ENCODE peak calls at places on chromosomes 5 and 9, in four cellular contexts. F is brain microvascular endothelial cell; V is iPS DF 6.9; J is CD8-positive, alpha-beta memory T cell. R is an unnamed sample.
A peak's percentile ranks its signal among the peaks of the same experiment; 100 is the strongest.

GRCh38 chr5:9712506-9713285 is 82.5 kb upstream of the TAS2R1 start:
- DNase-seq in V (no peak), J (no peak), F (peak; percentile 64), R (no peak)

GRCh38 chr5:80083115-80083890 is 48.2 kb downstream of the THBS4 start:
- DNase-seq in J (no peak), F (peak; percentile 31), V (no peak), R (no peak)

GRCh38 chr9:127751269-127752054 is 16.4 kb upstream of the TOR2A start:
- DNase-seq in V (no peak), J (no peak), F (peak; percentile 27), R (no peak)

GRCh38 chr5:116626272-116626723 is 51.7 kb upstream of the SEMA6A start:
- DNase-seq in F (peak; percentile 88), V (no peak), J (no peak), R (peak; percentile 65)

GRCh38 chr9:136318111-136318768 is 9.1 kb upstream of the GPSM1 start:
- DNase-seq in V (no peak), F (no peak), J (no peak), R (no peak)

GRCh38 chr9:86183225-86183808 is 76.1 kb downstream of the C9orf153 start:
- DNase-seq in F (no peak), V (no peak), J (no peak), R (no peak)

GRCh38 chr9:98092633-98092971 is 26.4 kb downstream of the TRIM14 start:
- DNase-seq in F (no peak), V (no peak), J (no peak), R (no peak)

GRCh38 chr5:173671121-173671949 is 54.9 kb upstream of the BOD1 start:
- DNase-seq in J (no peak), F (no peak), V (no peak), R (peak; percentile 68)

GRCh38 chr5:65482280-65482726 is 583 bp upstream of the ADAMTS6 start:
- DNase-seq in V (no peak), F (peak; percentile 24), J (no peak), R (no peak)

GRCh38 chr9:136100700-136101614 is 5.9 kb upstream of the NACC2 start:
- DNase-seq in V (no peak), F (no peak), J (no peak), R (no peak)

GRCh38 chr9:113454914-113455761 is 8.4 kb upstream of the RGS3 start:
- DNase-seq in F (peak; percentile 89), V (no peak), J (no peak), R (peak; percentile 58)

GRCh38 chr5:69091771-69092170 is 2.0 kb upstream of the SLC30A5 start:
- DNase-seq in V (no peak), J (no peak), F (no peak), R (no peak)

GRCh38 chr9:119289740-119290139 is 79.5 kb downstream of the BRINP1 start:
- DNase-seq in V (no peak), F (peak; percentile 20), J (no peak), R (peak; percentile 68)

GRCh38 chr9:38046669-38047300 is 22.2 kb downstream of the SHB start:
- DNase-seq in V (no peak), F (peak; percentile 46), J (no peak), R (peak; percentile 80)

GRCh38 chr5:97525780-97526179 is 342.7 kb upstream of the RIOK2 start:
- DNase-seq in J (no peak), V (no peak), F (no peak), R (no peak)

GRCh38 chr9:137198051-137198747 is 2.3 kb downstream of the TPRN start:
- DNase-seq in J (no peak), F (no peak), V (no peak), R (peak; percentile 95)

GRCh38 chr5:3606121-3606831 is 10.6 kb downstream of the IRX1 start:
- DNase-seq in J (no peak), F (no peak), V (no peak), R (no peak)

GRCh38 chr9:33051149-33051548 is 25.3 kb downstream of the SMU1 start:
- DNase-seq in J (no peak), V (no peak), F (no peak), R (no peak)

GRCh38 chr5:96638566-96638965 is 23.6 kb upstream of the CAST start:
- DNase-seq in F (no peak), V (no peak), J (no peak), R (no peak)

GRCh38 chr5:6732634-6733410 is 19.6 kb downstream of the TENT4A start:
- DNase-seq in V (no peak), F (peak; percentile 62), J (no peak), R (no peak)

GRCh38 chr9:129208191-129209091 is 30.4 kb upstream of the IER5L start:
- DNase-seq in F (no peak), V (peak; percentile 81), J (peak; percentile 17), R (no peak)

GRCh38 chr9:136234597-136234996 is 11.0 kb downstream of the QSOX2 start:
- DNase-seq in J (no peak), F (no peak), V (no peak), R (no peak)

GRCh38 chr5:54820346-54820745 is 165.0 kb downstream of the ESM1 start:
- DNase-seq in V (no peak), J (no peak), F (no peak), R (no peak)

GRCh38 chr5:130337179-130337888 is 433.1 kb downstream of the CHSY3 start:
- DNase-seq in V (no peak), J (no peak), F (peak; percentile 75), R (no peak)

GRCh38 chr5:130871346-130872086 is 293.5 kb downstream of the HINT1 start:
- DNase-seq in V (peak; percentile 29), F (peak; percentile 33), J (peak; percentile 21), R (peak; percentile 30)

GRCh38 chr5:36573441-36573840 is 33.0 kb upstream of the SLC1A3 start:
- DNase-seq in F (peak; percentile 90), J (no peak), V (no peak), R (no peak)

GRCh38 chr5:9098990-9099389 is 446.9 kb downstream of the SEMA5A start:
- DNase-seq in J (no peak), V (no peak), F (no peak), R (no peak)

GRCh38 chr9:132996526-132996925 is 18.0 kb downstream of the GFI1B start:
- DNase-seq in V (no peak), F (no peak), J (no peak), R (no peak)

GRCh38 chr5:35672995-35673394 is 55.3 kb downstream of the SPEF2 start:
- DNase-seq in F (no peak), J (no peak), V (no peak), R (no peak)

GRCh38 chr5:157222506-157223230 is 42.0 kb downstream of the ITK start:
- DNase-seq in J (peak; percentile 30), F (peak; percentile 44), V (no peak), R (no peak)

GRCh38 chr5:21802869-21803490 is 1050.2 kb downstream of the CDH12 start:
- DNase-seq in F (no peak), J (no peak), V (no peak), R (no peak)

GRCh38 chr5:96125335-96125891 is 163.8 kb upstream of the ELL2 start:
- DNase-seq in F (no peak), V (no peak), J (no peak), R (no peak)

GRCh38 chr9:135450956-135451355 is 28.6 kb upstream of the PPP1R26 start:
- DNase-seq in F (no peak), V (no peak), J (no peak), R (no peak)

GRCh38 chr5:120615967-120616645 is 152.0 kb downstream of the PRR16 start:
- DNase-seq in V (peak; percentile 11), J (no peak), F (peak; percentile 70), R (no peak)

GRCh38 chr9:132538071-132538470 is 44.3 kb upstream of the BARHL1 start:
- DNase-seq in V (no peak), J (no peak), F (no peak), R (peak; percentile 16)

GRCh38 chr5:32027093-32027716 is 146.9 kb downstream of the GOLPH3 start:
- DNase-seq in V (no peak), J (no peak), F (no peak), R (no peak)

GRCh38 chr5:50969207-50970145 is 303.0 kb downstream of the PARP8 start:
- DNase-seq in V (no peak), F (no peak), J (no peak), R (peak; percentile 33)

GRCh38 chr9:104247899-104248460 is 153.9 kb downstream of the SMC2 start:
- DNase-seq in V (no peak), J (no peak), F (no peak), R (no peak)

GRCh38 chr5:140178082-140178410 is 3.1 kb downstream of the CYSTM1 start:
- DNase-seq in F (no peak), V (no peak), J (no peak), R (peak; percentile 79)
- H3K4me3 ChIP-seq in F (no peak overlapping the region), V (no peak overlapping the region), J (no peak overlapping the region), R (no peak overlapping the region)

GRCh38 chr5:124654418-124654817 is 92.0 kb downstream of the ZNF608 start:
- DNase-seq in V (no peak), F (no peak), J (no peak), R (no peak)
- H3K27ac ChIP-seq in V (no peak overlapping the region), F (no peak overlapping the region), J (no peak overlapping the region), R (peak overlapping the region; percentile 83)

GRCh38 chr5:142769251-142769792 is 855 bp upstream of the ARHGAP26 start:
- DNase-seq in J (no peak), V (no peak), F (peak; percentile 12), R (no peak)
- H3K4me3 ChIP-seq in J (peak overlapping the region; percentile 89), V (peak overlapping the region; percentile 72), F (peak overlapping the region; percentile 95), R (peak overlapping the region; percentile 63)

GRCh38 chr5:56097055-56097454 is 102.3 kb upstream of the IL6ST start:
- DNase-seq in J (no peak), V (no peak), F (no peak), R (no peak)
- H3K27ac ChIP-seq in J (no peak overlapping the region), V (no peak overlapping the region), F (no peak overlapping the region), R (no peak overlapping the region)

DNA sequence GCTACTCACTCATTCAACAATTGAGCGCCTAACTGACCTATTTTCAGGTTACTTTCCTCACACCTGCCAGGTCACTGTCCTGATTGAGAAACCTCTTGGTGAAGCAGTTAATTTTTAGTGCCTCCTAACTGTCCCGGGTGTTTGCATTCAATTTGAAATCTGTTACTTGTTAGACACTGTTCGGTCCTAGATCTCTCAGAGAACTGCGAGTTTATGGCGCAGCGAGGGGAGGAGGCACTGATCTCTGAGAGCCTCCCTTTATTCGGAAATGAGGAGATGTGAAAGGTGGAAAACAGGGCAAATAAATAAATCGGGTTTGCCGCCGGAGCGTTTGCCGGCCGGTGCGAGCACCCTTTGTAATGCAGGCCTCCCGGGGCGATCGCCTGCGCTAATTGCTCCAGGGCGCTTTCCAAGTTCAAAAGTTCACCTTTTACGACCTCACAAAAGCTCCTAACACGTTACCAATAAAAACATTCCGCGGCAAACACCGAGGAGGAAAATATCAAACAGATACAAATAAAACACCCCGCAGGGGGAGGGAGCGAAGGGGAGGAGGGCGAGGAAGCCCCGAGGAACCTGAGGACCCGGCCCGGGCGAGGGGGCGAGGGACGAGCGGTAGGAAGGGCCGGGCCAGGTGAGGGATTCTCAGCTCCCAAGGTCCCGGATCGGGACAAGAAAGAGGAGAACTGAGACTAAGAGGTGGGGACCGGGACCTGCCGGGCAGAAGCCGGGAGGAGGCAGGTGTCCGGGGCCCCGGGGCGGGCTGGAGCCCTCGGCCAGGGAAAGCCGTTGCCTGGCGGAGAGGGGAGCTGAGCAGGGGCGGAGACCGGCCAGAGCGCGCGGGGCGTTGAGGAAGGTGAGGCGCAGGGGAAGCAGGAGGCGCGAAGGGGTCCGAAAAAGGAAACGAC is 1.4 kb downstream of the NR6A1 start:
- DNase-seq in V (no peak), J (no peak), F (no peak), R (peak; percentile 51)
- H3K4me3 ChIP-seq in V (peak overlapping the region; percentile 92), J (peak overlapping the region; percentile 29), F (peak overlapping the region; percentile 41), R (peak overlapping the region; percentile 83)